ENCODE peak calls at places on chromosomes 13 and 19, in ten cellular contexts. L is cardiac muscle cell; B is HT-29; G is activated T-cell treated with anti-CD3 and anti-CD28 coated beads, Interleukin-2, amount 50 U/mL, for 1 hour; O is foreskin keratinocyte; N is T-cell; Z is hepatic stellate cell; T is AG04450; X is NCI-H774; C is ovary. J is an unnamed sample.
A peak's percentile ranks its signal among the peaks of the same experiment; 100 is the strongest.

GRCh38 chr19:952680-953500 is 27.1 kb downstream of the ARID3A start:
- DNase-seq in T (no peak), Z (no peak), O (no peak), X (no peak), C (no peak), G (no peak), N (no peak), L (peak; percentile 59), B (peak; percentile 52), J (peak; percentile 71)

GRCh38 chr19:38130399-38130798 is 93.6 kb downstream of the DPF1 start:
- DNase-seq in B (no peak), O (no peak), C (no peak), Z (no peak), G (no peak), N (no peak), T (no peak), X (no peak), L (no peak), J (no peak)

GRCh38 chr13:112158961-112159360 is 92.0 kb downstream of the SOX1 start:
- DNase-seq in X (no peak), Z (no peak), G (no peak), B (no peak), C (no peak), L (no peak), T (no peak), N (no peak), O (no peak), J (no peak)

GRCh38 chr19:30097746-30098280 is 155.8 kb downstream of the URI1 start:
- DNase-seq in N (no peak), L (no peak), X (no peak), Z (no peak), G (no peak), C (no peak), O (no peak), B (no peak), T (no peak), J (no peak)

GRCh38 chr19:35107541-35107939 is 8.1 kb upstream of the FXYD3 start:
- DNase-seq in Z (no peak), L (peak; percentile 79), T (no peak), N (no peak), C (no peak), X (no peak), O (peak; percentile 85), B (peak; percentile 41), G (no peak), J (peak; percentile 79)

GRCh38 chr19:17052439-17052838 is 22.8 kb downstream of the HAUS8 start:
- DNase-seq in L (peak; percentile 70), T (no peak), X (peak; percentile 6), Z (peak; percentile 59), N (peak; percentile 6), G (no peak), C (no peak), B (peak; percentile 50), O (peak; percentile 30), J (peak; percentile 35)

GRCh38 chr19:54124393-54124792 is 8.8 kb downstream of the PRPF31 start:
- DNase-seq in G (no peak), B (no peak), T (no peak), C (no peak), L (no peak), N (no peak), O (no peak), X (no peak), Z (no peak), J (no peak)

GRCh38 chr19:52786078-52786463 is 520 bp downstream of the ZNF600 start:
- DNase-seq in O (peak; percentile 22), L (no peak), G (peak; percentile 17), X (no peak), B (peak; percentile 53), T (no peak), Z (peak; percentile 4), N (no peak), C (peak; percentile 29), J (peak; percentile 8)

GRCh38 chr19:50718255-50719118 is 1.1 kb downstream of the SHANK1 start:
- DNase-seq in L (no peak), X (no peak), C (peak; percentile 43), B (no peak), Z (peak; percentile 70), O (no peak), N (no peak), T (no peak), G (peak; percentile 37), J (no peak)

GRCh38 chr19:30444253-30444671 is 72.1 kb downstream of the ZNF536 start:
- DNase-seq in X (no peak), Z (no peak), N (no peak), G (no peak), L (no peak), B (no peak), T (no peak), C (no peak), O (no peak), J (no peak)

GRCh38 chr13:49219647-49220034 is 497 bp upstream of the MLNR start:
- DNase-seq in Z (no peak), O (peak; percentile 29), X (no peak), N (no peak), G (no peak), L (no peak), B (no peak), T (no peak), C (no peak), J (peak; percentile 41)

GRCh38 chr13:97429681-97430081 is 4.3 kb upstream of the RAP2A start:
- DNase-seq in N (no peak), L (peak; percentile 36), O (no peak), B (no peak), C (no peak), X (no peak), T (no peak), Z (no peak), G (no peak), J (no peak)

GRCh38 chr19:52923782-52924593 is 760 bp upstream of the ZNF888 start:
- DNase-seq in Z (no peak), B (peak; percentile 90), N (no peak), G (no peak), T (no peak), X (no peak), O (no peak), L (peak; percentile 42), C (no peak), J (no peak)

GRCh38 chr13:73499685-73500084 is 440.9 kb downstream of the KLF5 start:
- DNase-seq in Z (no peak), C (no peak), N (no peak), L (no peak), T (no peak), G (no peak), X (no peak), O (no peak), B (no peak), J (no peak)

GRCh38 chr13:70568571-70568970 is 460.3 kb upstream of the KLHL1 start:
- DNase-seq in T (no peak), B (peak; percentile 75), N (no peak), C (no peak), Z (peak; percentile 2), G (no peak), L (peak; percentile 53), X (no peak), O (peak; percentile 25), J (peak; percentile 25)